ENCODE peak calls at places on chromosomes 12 and 14, in five cellular contexts. H is fibroblast of pulmonary artery, I is HuH-7, N is NCI-H460, R is T-helper 1 cell. Z is an unnamed sample.

GRCh38 chr12:122090759-122091535 is 12.4 kb downstream of the MLXIP start:
- DNase-seq in H (peak), I (no peak), R (no peak), N (no peak), Z (peak)

GRCh38 chr12:90593596-90594290 is 361.2 kb downstream of the CCER1 start:
- DNase-seq in R (no peak), N (no peak), H (peak), I (no peak), Z (no peak)

GRCh38 chr12:64088431-64089349 is 133.4 kb downstream of the KICS2 start:
- DNase-seq in I (peak), N (peak), R (no peak), H (peak), Z (peak)

GRCh38 chr14:103875010-103875409 is 27.6 kb upstream of the PPP1R13B start:
- DNase-seq in I (no peak), R (no peak), H (no peak), N (no peak), Z (no peak)

GRCh38 chr14:56979961-56980360 is 169.7 kb upstream of the OTX2 start:
- DNase-seq in H (no peak), R (no peak), N (no peak), I (no peak), Z (no peak)

GRCh38 chr12:93846936-93847516 is 169.9 kb downstream of the CRADD start:
- DNase-seq in H (no peak), I (no peak), N (no peak), R (no peak), Z (no peak)

GRCh38 chr12:124877423-124877822 is 13.8 kb upstream of the SCARB1 start:
- DNase-seq in R (no peak), N (no peak), I (no peak), H (no peak), Z (no peak)

GRCh38 chr14:49893309-49894213 is 679 bp downstream of the ARF6 start:
- DNase-seq in H (peak), R (peak), I (no peak), N (peak), Z (peak)